ENCODE peak calls at places on chromosome 15, in eight cellular contexts. A is body of pancreas; Q is uterus; U is epithelial cell of prostate; R is fibroblast of lung; H is left ventricle myocardium inferior; B is CD8-positive, alpha-beta memory T cell; Z is brain microvascular endothelial cell. N is an unnamed sample.

GRCh38 chr15:25900901-25901300 is 37.8 kb upstream of the ATP10A start:
- DNase-seq in A (no peak), Q (no peak), U (peak), R (peak), H (no peak), B (no peak), Z (no peak), N (no peak)

GRCh38 chr15:74726774-74727164 is 1.4 kb upstream of the CYP1A1 start:
- DNase-seq in A (no peak), Q (no peak), U (no peak), R (no peak), H (no peak), B (no peak), Z (no peak), N (no peak)

GRCh38 chr15:41948499-41948898 is 23.9 kb downstream of the EHD4 start:
- DNase-seq in A (no peak), Q (peak), U (no peak), R (no peak), H (no peak), B (no peak), Z (no peak), N (no peak)

GRCh38 chr15:86001200-86001599 is 78.5 kb upstream of the AGBL1 start:
- DNase-seq in A (no peak), Q (no peak), U (peak), R (no peak), H (no peak), B (no peak), Z (no peak), N (peak)

GRCh38 chr15:63043391-63044076 is 987 bp downstream of the TPM1 start:
- DNase-seq in A (no peak), Q (peak), U (no peak), R (no peak), H (peak), B (no peak), Z (no peak), N (no peak)

GRCh38 chr15:42253300-42253699 is 19.7 kb upstream of the GANC start:
- DNase-seq in A (no peak), Q (no peak), U (no peak), R (no peak), H (no peak), B (no peak), Z (no peak), N (no peak)

GRCh38 chr15:33310481-33311311 is at the start of gene RYR3:
- DNase-seq in A (no peak), Q (peak), U (no peak), R (peak), H (no peak), B (no peak), Z (peak), N (no peak)

GRCh38 chr15:81338422-81339007 is 14.6 kb upstream of the STARD5 start:
- DNase-seq in A (peak), Q (peak), U (peak), R (peak), H (peak), B (no peak), Z (peak), N (peak)

GRCh38 chr15:78072080-78072892 is 5.2 kb downstream of the TBC1D2B start:
- DNase-seq in A (peak), Q (peak), U (no peak), R (peak), H (no peak), B (no peak), Z (peak), N (no peak)

GRCh38 chr15:77461486-77461885 is 40.8 kb downstream of the HMG20A start:
- DNase-seq in A (no peak), Q (no peak), U (no peak), R (no peak), H (no peak), B (no peak), Z (no peak), N (no peak)

GRCh38 chr15:69394556-69395282 is 19.4 kb upstream of the KIF23 start:
- DNase-seq in A (peak), Q (peak), U (no peak), R (peak), H (peak), B (peak), Z (peak), N (peak)

GRCh38 chr15:70095387-70096214 is 2.1 kb downstream of the TLE3 start:
- DNase-seq in A (peak), Q (peak), U (no peak), R (no peak), H (no peak), B (no peak), Z (no peak), N (no peak)

GRCh38 chr15:27201425-27201824 is 230.4 kb downstream of the GABRG3 start:
- DNase-seq in A (no peak), Q (no peak), U (no peak), R (no peak), H (no peak), B (no peak), Z (no peak), N (no peak)

GRCh38 chr15:40999190-40999589 is 45.9 kb downstream of the CHAC1 start:
- DNase-seq in A (no peak), Q (no peak), U (peak), R (peak), H (no peak), B (no peak), Z (no peak), N (peak)

GRCh38 chr15:74793135-74794028 is 11.5 kb downstream of the CSK start:
- DNase-seq in A (no peak), Q (no peak), U (no peak), R (no peak), H (no peak), B (peak), Z (peak), N (no peak)

GRCh38 chr15:100726070-100726420 is 123.7 kb downstream of the ASB7 start:
- DNase-seq in A (no peak), Q (peak), U (no peak), R (no peak), H (no peak), B (no peak), Z (no peak), N (no peak)

GRCh38 chr15:58980351-58980939 is 7.0 kb upstream of the RNF111 start:
- DNase-seq in A (no peak), Q (no peak), U (no peak), R (peak), H (no peak), B (no peak), Z (no peak), N (peak)

DNA sequence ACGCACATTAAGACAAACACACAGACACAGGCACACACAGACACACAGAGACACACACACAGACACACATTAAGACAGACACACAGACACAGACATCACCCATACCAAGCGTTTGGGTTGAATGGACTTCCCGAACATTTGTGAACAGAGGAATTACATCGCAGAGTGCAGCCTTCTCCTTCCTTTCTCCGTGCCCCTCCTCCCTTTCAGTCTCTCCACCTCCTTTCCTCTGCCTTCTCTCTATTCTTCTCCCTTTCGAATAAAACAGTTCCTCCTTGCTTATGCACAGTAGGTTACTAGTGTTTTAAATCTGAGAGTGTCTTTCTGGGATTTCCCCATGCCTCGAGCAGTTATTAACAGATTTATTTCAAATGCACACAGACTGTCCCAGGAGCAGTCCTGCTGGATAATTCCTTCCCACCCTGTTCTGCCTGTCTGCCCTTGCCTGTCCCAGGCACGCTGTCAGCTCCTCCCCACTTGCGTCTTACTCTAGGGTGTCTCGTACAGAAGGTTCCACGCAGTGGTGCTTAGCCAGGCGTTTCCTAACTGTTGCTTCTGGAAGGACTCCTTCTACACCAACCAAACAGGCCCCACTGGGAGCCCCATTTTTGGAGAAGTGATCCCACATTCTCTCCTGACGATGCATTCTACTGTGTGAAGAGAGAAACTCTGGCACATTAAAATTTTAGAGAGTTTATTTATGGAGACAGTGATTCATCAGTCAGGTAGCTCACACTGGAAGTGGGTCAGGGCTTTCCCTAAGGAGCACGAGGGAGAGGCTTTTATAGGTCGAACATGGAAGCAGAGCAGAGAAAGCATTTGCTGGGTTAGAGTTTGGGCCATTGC is 163.8 kb downstream of the SV2B start:
- DNase-seq in A (peak), Q (peak), U (no peak), R (no peak), H (peak), B (no peak), Z (no peak), N (peak)
- H3K27ac ChIP-seq in A (peak), Q (peak), U (no peak), R (no peak), H (peak), B (no peak), Z (no peak), N (peak)

GRCh38 chr15:83652606-83653204 is 1.2 kb upstream of the ADAMTSL3 start:
- DNase-seq in A (no peak), Q (no peak), U (no peak), R (no peak), H (no peak), B (no peak), Z (no peak), N (no peak)

GRCh38 chr15:83654379-83655236 is 685 bp downstream of the ADAMTSL3 start:
- DNase-seq in A (peak), Q (peak), U (no peak), R (no peak), H (peak), B (no peak), Z (no peak), N (no peak)

GRCh38 chr15:83653639-83654378 is at the start of gene ADAMTSL3:
- DNase-seq in A (peak), Q (peak), U (no peak), R (peak), H (peak), B (no peak), Z (no peak), N (peak)

GRCh38 chr15:83651541-83651940 is 2.4 kb upstream of the ADAMTSL3 start:
- DNase-seq in A (no peak), Q (no peak), U (no peak), R (no peak), H (no peak), B (no peak), Z (no peak), N (no peak)

DNA sequence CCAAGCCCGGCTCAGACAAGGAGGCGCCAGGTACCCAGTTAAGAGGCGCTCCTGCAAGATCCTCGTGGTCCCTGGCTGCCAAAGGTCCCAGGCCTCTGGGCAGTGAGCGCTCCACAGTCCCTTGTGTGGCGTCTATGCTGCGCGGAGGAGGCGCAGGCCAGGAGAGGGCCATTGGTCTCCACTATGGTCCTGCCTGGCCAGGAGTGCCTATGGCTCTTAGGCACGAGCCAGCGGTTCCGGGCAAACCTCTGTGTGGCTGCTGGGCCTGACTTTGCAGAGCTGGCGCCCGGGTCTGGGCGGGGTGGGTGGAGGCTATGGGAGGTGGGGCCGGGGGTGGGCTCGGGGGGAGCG is 660 bp upstream of the ADAMTSL3 start:
- DNase-seq in A (no peak), Q (no peak), U (no peak), R (no peak), H (no peak), B (no peak), Z (no peak), N (no peak)
- H3K27ac ChIP-seq in A (peak), Q (no peak), U (no peak), R (no peak), H (peak), B (no peak), Z (no peak), N (peak)

GRCh38 chr15:22912256-22912655 is 67.9 kb downstream of the CYFIP1 start:
- DNase-seq in A (no peak), Q (no peak), U (no peak), R (no peak), H (no peak), B (no peak), Z (no peak), N (no peak)
- H3K27ac ChIP-seq in A (no peak), Q (no peak), U (no peak), R (no peak), H (no peak), B (no peak), Z (no peak), N (peak)

GRCh38 chr15:38740206-38740605 is 175.6 kb upstream of the RASGRP1 start:
- DNase-seq in A (no peak), Q (no peak), U (no peak), R (no peak), H (no peak), B (no peak), Z (no peak), N (no peak)
- H3K27ac ChIP-seq in A (no peak), Q (no peak), U (no peak), R (no peak), H (no peak), B (no peak), Z (no peak), N (no peak)

DNA sequence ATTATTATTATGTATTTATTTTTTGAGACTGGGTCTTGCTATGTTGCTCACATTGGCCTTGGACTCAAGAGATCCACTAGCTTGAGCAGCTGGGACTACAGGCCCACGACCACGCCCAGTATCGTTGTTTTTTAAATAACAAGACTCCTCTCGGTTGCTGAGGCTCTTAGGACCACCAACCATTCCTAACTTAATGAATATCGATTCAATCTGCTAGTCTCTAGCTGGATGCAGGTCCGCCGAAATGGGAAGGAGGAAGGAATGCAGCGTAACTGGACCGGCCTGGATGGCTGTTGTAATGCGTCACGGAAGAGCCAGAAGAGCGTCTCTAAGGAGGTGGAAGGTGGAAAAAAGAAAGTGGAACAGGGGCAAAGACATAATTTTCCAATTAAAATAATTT is 1.7 kb downstream of the ANXA2 start:
- DNase-seq in A (peak), Q (no peak), U (no peak), R (no peak), H (no peak), B (no peak), Z (no peak), N (no peak)
- H3K27ac ChIP-seq in A (peak), Q (peak), U (peak), R (peak), H (peak), B (peak), Z (peak), N (peak)

GRCh38 chr15:65655457-65655856 is 33.7 kb downstream of the SLC24A1 start:
- DNase-seq in A (no peak), Q (no peak), U (no peak), R (no peak), H (no peak), B (no peak), Z (no peak), N (no peak)
- H3K27ac ChIP-seq in A (no peak), Q (no peak), U (peak), R (no peak), H (no peak), B (no peak), Z (no peak), N (no peak)

GRCh38 chr15:56965614-56966013 is 47.2 kb downstream of the TCF12 start:
- DNase-seq in A (no peak), Q (no peak), U (no peak), R (no peak), H (no peak), B (no peak), Z (no peak), N (no peak)

GRCh38 chr15:56964182-56964581 is 45.7 kb downstream of the TCF12 start:
- DNase-seq in A (no peak), Q (no peak), U (no peak), R (peak), H (no peak), B (no peak), Z (peak), N (no peak)

GRCh38 chr15:56963719-56964118 is 45.3 kb downstream of the TCF12 start:
- DNase-seq in A (no peak), Q (no peak), U (no peak), R (peak), H (no peak), B (no peak), Z (no peak), N (no peak)

GRCh38 chr15:56960116-56960515 is 41.7 kb downstream of the TCF12 start:
- DNase-seq in A (no peak), Q (no peak), U (no peak), R (no peak), H (no peak), B (no peak), Z (no peak), N (no peak)

DNA sequence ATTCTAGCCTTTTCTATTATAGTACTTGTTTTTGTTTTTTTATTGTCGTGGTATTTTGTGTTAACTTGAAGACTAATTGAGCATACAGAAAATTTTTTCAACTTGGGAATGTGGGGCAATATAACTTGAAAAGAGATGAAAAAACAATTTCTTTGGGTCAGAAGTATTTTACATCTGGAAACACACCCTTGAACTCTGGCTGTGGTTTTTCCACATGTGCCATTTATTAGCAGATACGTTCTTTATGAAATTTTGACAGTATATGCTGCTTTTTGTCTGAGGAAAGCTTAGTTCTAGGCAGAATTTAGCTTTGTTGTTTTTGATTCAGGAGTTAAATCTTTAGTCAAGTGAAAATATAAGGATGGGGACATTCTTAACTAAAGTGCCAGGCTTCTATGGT is 44.7 kb downstream of the TCF12 start:
- DNase-seq in A (no peak), Q (no peak), U (no peak), R (peak), H (no peak), B (no peak), Z (no peak), N (no peak)
- H3K27ac ChIP-seq in A (no peak), Q (no peak), U (no peak), R (no peak), H (no peak), B (no peak), Z (no peak), N (no peak)

GRCh38 chr15:51349156-51349844 is 7.8 kb downstream of the GLDN start:
- DNase-seq in A (no peak), Q (no peak), U (no peak), R (peak), H (no peak), B (no peak), Z (no peak), N (no peak)
- H3K27ac ChIP-seq in A (no peak), Q (peak), U (no peak), R (no peak), H (peak), B (no peak), Z (no peak), N (no peak)

GRCh38 chr15:64351265-64351664 is 4.7 kb downstream of the CSNK1G1 start:
- DNase-seq in A (no peak), Q (no peak), U (no peak), R (peak), H (no peak), B (no peak), Z (no peak), N (no peak)
- H3K27ac ChIP-seq in A (no peak), Q (no peak), U (no peak), R (no peak), H (no peak), B (no peak), Z (no peak), N (peak)

N was measured in RWPE1.